ENCODE peak calls at places on chromosomes 4 and X, in eight cellular contexts. I, H, U, K, X, L, F and M are unnamed samples.

GRCh38 chr4:665751-666435 is 8.2 kb downstream of the ATP5ME start:
- DNase-seq in I (no peak), H (no peak), U (no peak), K (no peak), X (peak; percentile 42), L (no peak), F (no peak), M (no peak)

GRCh38 chr4:111879539-111879938 is 265.7 kb upstream of the FAM241A start:
- DNase-seq in I (no peak), H (no peak), U (no peak), K (no peak), X (no peak), L (no peak), F (no peak), M (no peak)

GRCh38 chr4:168695288-168695687 is 198.4 kb downstream of the PALLD start:
- DNase-seq in I (no peak), H (no peak), U (no peak), K (no peak), X (no peak), L (no peak), F (no peak), M (no peak)

GRCh38 chr4:55736605-55737183 is 82.9 kb upstream of the EXOC1L start:
- DNase-seq in I (no peak), H (no peak), U (no peak), K (peak; percentile 19), X (no peak), L (no peak), F (no peak), M (peak; percentile 19)

GRCh38 chr4:15557806-15558550 is 88.3 kb downstream of the CC2D2A start:
- DNase-seq in I (no peak), H (no peak), U (no peak), K (no peak), X (no peak), L (no peak), F (no peak), M (no peak)

GRCh38 chr4:19227701-19228100 is 1024.0 kb upstream of the SLIT2 start:
- DNase-seq in I (no peak), H (no peak), U (no peak), K (no peak), X (no peak), L (no peak), F (no peak), M (no peak)

GRCh38 chr4:30839583-30840520 is 119.7 kb downstream of the PCDH7 start:
- DNase-seq in I (peak; percentile 84), H (no peak), U (no peak), K (peak; percentile 79), X (no peak), L (peak; percentile 60), F (no peak), M (no peak)

GRCh38 chr4:119628281-119629141 is at the start of gene PDE5A:
- DNase-seq in I (peak; percentile 85), H (peak; percentile 80), U (peak; percentile 87), K (peak; percentile 84), X (peak; percentile 85), L (peak; percentile 87), F (no peak), M (peak; percentile 76)

GRCh38 chr4:18882468-18882867 is 860.9 kb upstream of the LCORL start:
- DNase-seq in I (peak; percentile 58), H (no peak), U (peak; percentile 2), K (peak; percentile 54), X (no peak), L (peak; percentile 59), F (no peak), M (no peak)

GRCh38 chrX:1486177-1486576 is 33.5 kb upstream of the ASMTL start:
- DNase-seq in I (no peak), H (no peak), U (no peak), K (no peak), X (no peak), L (no peak), F (peak; percentile 3), M (no peak)

GRCh38 chr4:74933562-74934015 is 673 bp downstream of the PARM1 start:
- DNase-seq in I (peak; percentile 47), H (no peak), U (no peak), K (peak; percentile 6), X (peak; percentile 49), L (peak; percentile 19), F (no peak), M (no peak)

GRCh38 chr4:184250795-184251679 is 33.4 kb upstream of the ENPP6 start:
- DNase-seq in I (peak; percentile 65), H (no peak), U (peak; percentile 24), K (peak; percentile 63), X (no peak), L (peak; percentile 47), F (peak; percentile 42), M (peak; percentile 80)

GRCh38 chrX:87265518-87265917 is 252.1 kb upstream of the KLHL4 start:
- DNase-seq in I (no peak), H (no peak), U (no peak), K (no peak), X (no peak), L (peak; percentile 1), F (no peak), M (no peak)

GRCh38 chrX:78650906-78651437 is 8.2 kb downstream of the RTL3 start:
- DNase-seq in I (peak; percentile 18), H (no peak), U (no peak), K (peak; percentile 67), X (no peak), L (no peak), F (peak; percentile 66), M (peak; percentile 30)

GRCh38 chrX:103688949-103689348 is 2.5 kb upstream of the MORF4L2 start:
- DNase-seq in I (peak; percentile 49), H (no peak), U (no peak), K (peak; percentile 60), X (no peak), L (peak; percentile 30), F (peak; percentile 6), M (peak; percentile 37)

GRCh38 chrX:122739770-122740169 is 444.3 kb upstream of the GRIA3 start:
- DNase-seq in I (no peak), H (no peak), U (no peak), K (no peak), X (no peak), L (no peak), F (no peak), M (no peak)

GRCh38 chr4:164081371-164081770 is 586.9 kb downstream of the TMA16 start:
- DNase-seq in I (no peak), H (no peak), U (no peak), K (no peak), X (no peak), L (no peak), F (no peak), M (no peak)

GRCh38 chrX:147953976-147954375 is 27.2 kb upstream of the FMR1NB start:
- DNase-seq in I (no peak), H (peak; percentile 14), U (no peak), K (no peak), X (no peak), L (no peak), F (no peak), M (no peak)

GRCh38 chrX:122625821-122626220 is 558.3 kb upstream of the GRIA3 start:
- DNase-seq in I (peak; percentile 3), H (no peak), U (no peak), K (peak; percentile 47), X (no peak), L (peak; percentile 68), F (no peak), M (no peak)

GRCh38 chr4:58149404-58150085 is 1039.4 kb upstream of the IGFBP7 start:
- DNase-seq in I (no peak), H (no peak), U (no peak), K (no peak), X (no peak), L (no peak), F (no peak), M (no peak)

GRCh38 chrX:95536111-95536510 is 1148.5 kb upstream of the DIAPH2 start:
- DNase-seq in I (no peak), H (no peak), U (no peak), K (no peak), X (no peak), L (no peak), F (no peak), M (no peak)
- H3K9me3 ChIP-seq in I (no peaks in the 10 kb centered on the region), H (no peaks in the 10 kb centered on the region), U (no peaks in the 10 kb centered on the region), K (no peaks in the 10 kb centered on the region), X (no peaks in the 10 kb centered on the region), L (no peaks in the 10 kb centered on the region), F (no peaks in the 10 kb centered on the region), M (no peaks in the 10 kb centered on the region)

GRCh38 chrX:10017866-10018265 is 50.7 kb downstream of the CLDN34 start:
- DNase-seq in I (peak; percentile 60), H (no peak), U (no peak), K (peak; percentile 56), X (no peak), L (peak; percentile 76), F (no peak), M (no peak)
- H3K27ac ChIP-seq in I (no peak overlapping the region), H (peak overlapping the region; percentile 96), U (no peak overlapping the region), K (no peak overlapping the region), X (peak overlapping the region; percentile 89), L (no peak overlapping the region), F (no peak overlapping the region), M (no peak overlapping the region)

GRCh38 chr4:81215219-81215892 is at the start of gene PRKG2:
- DNase-seq in I (no peak), H (no peak), U (peak; percentile 15), K (peak; percentile 73), X (peak; percentile 54), L (peak; percentile 21), F (no peak), M (no peak)

GRCh38 chr4:81214144-81214517 is 891 bp downstream of the PRKG2 start:
- DNase-seq in I (no peak), H (no peak), U (peak; percentile 9), K (no peak), X (no peak), L (no peak), F (no peak), M (no peak)

GRCh38 chr4:81217794-81218193 is 2.8 kb upstream of the PRKG2 start:
- DNase-seq in I (no peak), H (no peak), U (no peak), K (no peak), X (no peak), L (no peak), F (no peak), M (no peak)

GRCh38 chr4:81214518-81215218 is 354 bp downstream of the PRKG2 start:
- DNase-seq in I (peak; percentile 22), H (no peak), U (peak; percentile 29), K (peak; percentile 54), X (peak; percentile 47), L (peak; percentile 41), F (no peak), M (no peak)

GRCh38 chr4:81215936-81216335 is 914 bp upstream of the PRKG2 start:
- DNase-seq in I (no peak), H (no peak), U (no peak), K (peak; percentile 71), X (no peak), L (no peak), F (no peak), M (no peak)
- H3K4me3 ChIP-seq in I (peak overlapping the region; percentile 90), H (no peak overlapping the region), U (no peak overlapping the region), K (no peak overlapping the region), X (peak overlapping the region; percentile 51), L (no peak overlapping the region), F (no peak overlapping the region), M (no peak overlapping the region)

DNA sequence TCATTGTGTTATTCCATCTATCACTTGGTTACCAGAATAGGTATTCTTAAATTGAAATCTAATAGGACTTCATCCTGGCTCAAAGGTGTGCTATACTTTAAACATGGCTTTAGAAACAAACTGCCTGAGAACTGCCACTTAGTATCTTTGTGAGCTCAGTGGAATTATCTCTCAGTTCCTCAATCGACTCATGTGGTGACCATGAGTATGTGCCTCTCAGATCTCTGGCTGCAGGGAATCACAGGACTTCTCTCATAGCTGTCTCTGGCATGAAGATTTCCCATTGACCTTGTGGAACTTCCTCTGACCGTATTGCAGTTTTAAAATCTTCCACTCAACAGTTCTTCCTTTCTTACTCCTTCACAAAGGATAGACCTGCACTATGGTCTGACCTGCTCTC is 681.9 kb upstream of the BOD1L1 start:
- DNase-seq in I (no peak), H (no peak), U (no peak), K (no peak), X (no peak), L (no peak), F (no peak), M (no peak)
- H3K9me3 ChIP-seq in I (no peaks in the 10 kb centered on the region), H (no peaks in the 10 kb centered on the region), U (no peaks in the 10 kb centered on the region), K (no peaks in the 10 kb centered on the region), X (no peaks in the 10 kb centered on the region), L (no peaks in the 10 kb centered on the region), F (no peaks in the 10 kb centered on the region), M (no peaks in the 10 kb centered on the region)